ENCODE peak calls at places on chromosomes 3 and 15, in six cellular contexts. F is heart right ventricle, N is GM23338, X is GM20000, U is BJ, H is HFF-Myc. S is an unnamed sample.

GRCh38 chr15:100196326-100197058 is 145.3 kb downstream of the ADAMTS17 start:
- DNase-seq in F (no peak), N (no peak), X (no peak), U (no peak), H (no peak), S (no peak)

GRCh38 chr3:176692172-176692923 is 504.9 kb downstream of the TBL1XR1 start:
- DNase-seq in F (no peak), N (no peak), X (no peak), U (no peak), H (no peak), S (no peak)

GRCh38 chr15:47507221-47507985 is 209.9 kb upstream of the SEMA6D start:
- DNase-seq in F (no peak), N (no peak), X (no peak), U (no peak), H (peak), S (no peak)

GRCh38 chr15:68553594-68553993 is 25.2 kb upstream of the CORO2B start:
- DNase-seq in F (no peak), N (no peak), X (no peak), U (no peak), H (no peak), S (no peak)

GRCh38 chr3:193830791-193831191 is 237.8 kb downstream of the OPA1 start:
- DNase-seq in F (no peak), N (no peak), X (no peak), U (no peak), H (no peak), S (no peak)

GRCh38 chr15:68972201-68973065 is 42.1 kb upstream of the NOX5 start:
- DNase-seq in F (no peak), N (no peak), X (no peak), U (no peak), H (no peak), S (no peak)

GRCh38 chr3:45035441-45036301 is 9.6 kb downstream of the CLEC3B start:
- DNase-seq in F (no peak), N (peak), X (no peak), U (no peak), H (no peak), S (peak)

GRCh38 chr15:31359722-31360111 is 33.1 kb downstream of the KLF13 start:
- DNase-seq in F (no peak), N (no peak), X (no peak), U (no peak), H (no peak), S (peak)

GRCh38 chr15:93974804-93975481 is 256.4 kb upstream of the MCTP2 start:
- DNase-seq in F (no peak), N (peak), X (no peak), U (no peak), H (no peak), S (no peak)

GRCh38 chr3:105790534-105790933 is 78.3 kb downstream of the CBLB start:
- DNase-seq in F (no peak), N (no peak), X (no peak), U (no peak), H (no peak), S (no peak)

GRCh38 chr3:83076041-83076440 is 1314.6 kb upstream of the GBE1 start:
- DNase-seq in F (no peak), N (no peak), X (no peak), U (no peak), H (no peak), S (no peak)

GRCh38 chr3:184734903-184735630 is 23.2 kb upstream of the MAGEF1 start:
- DNase-seq in F (no peak), N (no peak), X (no peak), U (no peak), H (no peak), S (no peak)

GRCh38 chr15:29935296-29936020 is 113.2 kb upstream of the TJP1 start:
- DNase-seq in F (no peak), N (peak), X (no peak), U (no peak), H (no peak), S (no peak)
- TF ChIP-seq CTCF in F (no peak), N (peak), X (no peak), U (no peak), H (no peak), S (no peak)

DNA sequence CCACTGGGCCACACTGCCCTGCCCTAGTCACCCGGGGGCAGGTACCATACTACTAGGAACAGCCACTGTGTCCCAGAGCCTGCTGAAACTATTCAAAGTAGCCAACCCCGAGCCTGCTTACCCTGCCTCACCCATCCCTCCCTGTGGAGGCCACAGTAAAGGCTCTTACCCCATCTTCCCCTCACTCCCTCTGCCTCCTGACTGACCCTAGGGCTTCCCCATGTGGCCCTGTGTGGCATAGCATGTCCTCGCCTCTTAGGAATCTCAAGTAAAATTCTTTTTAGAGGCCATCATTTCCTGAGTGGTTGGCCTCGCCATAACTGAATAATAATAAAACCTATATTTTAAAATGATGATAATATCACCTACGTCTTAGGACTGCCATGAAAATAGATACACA is 112.2 kb upstream of the SLC6A11 start:
- DNase-seq in F (no peak), N (peak), X (no peak), U (no peak), H (no peak), S (peak)
- TF ChIP-seq CTCF in F (no peak), N (peak), X (no peak), U (peak), H (peak), S (peak)

GRCh38 chr3:50294492-50295403 is 2.5 kb upstream of the IFRD2 start:
- DNase-seq in F (no peak), N (no peak), X (no peak), U (no peak), H (no peak), S (no peak)

GRCh38 chr3:50294089-50294488 is 1.9 kb upstream of the IFRD2 start:
- DNase-seq in F (no peak), N (no peak), X (no peak), U (no peak), H (no peak), S (no peak)

GRCh38 chr3:50290116-50290745 is 2.0 kb downstream of the IFRD2 start:
- DNase-seq in F (peak), N (no peak), X (no peak), U (no peak), H (no peak), S (no peak)

GRCh38 chr3:50292924-50293801 is 934 bp upstream of the IFRD2 start:
- DNase-seq in F (no peak), N (no peak), X (no peak), U (no peak), H (no peak), S (no peak)

DNA sequence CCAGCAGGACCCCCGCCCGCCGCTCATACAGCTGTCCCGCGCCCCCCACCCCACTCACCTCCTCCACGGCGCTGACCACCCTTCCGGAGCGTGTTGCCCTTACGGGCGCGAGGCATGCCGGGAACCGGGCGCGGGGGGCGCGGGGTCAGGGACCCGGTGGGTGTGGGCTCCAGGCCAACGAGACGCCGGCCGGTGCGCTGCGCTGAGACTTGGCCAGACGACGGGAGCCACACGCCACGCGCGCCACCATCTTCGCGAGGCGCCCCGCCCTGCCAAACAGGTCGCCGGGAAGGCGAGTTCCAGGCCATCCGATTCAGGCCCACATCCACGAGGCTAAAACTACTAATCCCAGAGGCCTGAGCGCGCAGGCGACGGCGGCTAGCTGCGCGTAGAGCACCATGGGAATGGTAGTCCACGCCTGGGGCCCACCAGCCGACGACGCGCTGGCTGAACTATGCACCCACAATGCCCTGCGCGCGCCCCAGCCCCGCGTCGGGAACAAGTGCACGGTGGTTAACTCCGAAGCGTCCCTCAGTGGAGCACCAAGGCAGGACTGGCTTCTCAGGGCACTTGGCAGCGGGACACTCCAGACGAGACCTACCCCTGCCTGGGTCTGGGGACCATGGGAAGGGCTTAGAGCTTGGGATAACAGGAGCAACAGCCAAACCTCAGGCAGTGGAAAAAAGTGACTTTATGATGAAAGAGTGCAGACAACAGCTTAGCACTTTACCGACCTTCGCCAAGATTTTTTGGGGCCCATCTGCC is at the start of gene IFRD2:
- DNase-seq in F (peak), N (peak), X (peak), U (peak), H (peak), S (peak)
- TF ChIP-seq CTCF in F (no peak), N (no peak), X (no peak), U (no peak), H (no peak), S (no peak)

GRCh38 chr3:138329984-138330293 is 288 bp upstream of the NME9 start:
- DNase-seq in F (no peak), N (no peak), X (no peak), U (no peak), H (no peak), S (no peak)

GRCh38 chr3:138329127-138329983 is at the start of gene NME9:
- DNase-seq in F (peak), N (peak), X (peak), U (no peak), H (no peak), S (peak)

GRCh38 chr3:138332472-138333073 is 2.9 kb upstream of the NME9 start:
- DNase-seq in F (no peak), N (peak), X (peak), U (no peak), H (no peak), S (no peak)

GRCh38 chr3:138328341-138328740 is 1.3 kb downstream of the NME9 start:
- DNase-seq in F (no peak), N (peak), X (no peak), U (no peak), H (no peak), S (no peak)

DNA sequence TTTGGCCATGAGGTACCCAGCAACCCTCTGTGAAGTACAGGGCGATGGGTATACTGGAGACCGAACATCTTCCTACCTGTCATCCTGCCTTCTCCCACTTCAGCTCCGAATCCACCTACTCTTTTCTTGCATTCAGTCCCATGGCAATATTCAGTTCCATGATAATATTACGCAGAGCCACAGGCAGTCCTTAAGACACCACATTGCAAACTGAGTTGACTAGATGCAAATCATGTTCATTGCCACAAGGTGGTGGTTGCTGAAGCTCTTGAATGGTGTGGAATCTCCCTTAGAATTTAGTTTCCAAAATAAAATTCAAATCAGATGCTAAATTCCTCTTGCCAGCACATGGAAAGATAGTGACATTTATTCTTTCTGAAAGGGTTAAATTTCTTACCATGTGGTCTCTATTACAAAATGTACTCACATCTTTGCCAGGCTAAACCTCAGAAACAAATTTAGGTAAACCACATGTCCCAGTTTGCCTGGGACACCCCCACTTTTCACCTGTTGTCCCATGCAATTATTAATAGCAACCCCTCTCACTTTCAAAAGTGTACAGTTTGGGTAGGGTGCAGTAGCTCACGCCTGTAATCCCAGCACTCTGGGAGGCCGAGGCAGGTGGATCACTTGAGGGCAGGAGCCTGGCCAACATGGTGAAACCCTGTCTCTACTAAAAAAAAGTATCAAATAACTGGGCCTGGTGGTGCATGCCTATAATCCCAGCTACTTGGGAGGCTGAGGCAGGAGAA is 1.7 kb upstream of the NME9 start:
- DNase-seq in F (no peak), N (peak), X (no peak), U (no peak), H (no peak), S (no peak)
- TF ChIP-seq CTCF in F (no peak), N (peak), X (no peak), U (peak), H (peak), S (peak)

DNA sequence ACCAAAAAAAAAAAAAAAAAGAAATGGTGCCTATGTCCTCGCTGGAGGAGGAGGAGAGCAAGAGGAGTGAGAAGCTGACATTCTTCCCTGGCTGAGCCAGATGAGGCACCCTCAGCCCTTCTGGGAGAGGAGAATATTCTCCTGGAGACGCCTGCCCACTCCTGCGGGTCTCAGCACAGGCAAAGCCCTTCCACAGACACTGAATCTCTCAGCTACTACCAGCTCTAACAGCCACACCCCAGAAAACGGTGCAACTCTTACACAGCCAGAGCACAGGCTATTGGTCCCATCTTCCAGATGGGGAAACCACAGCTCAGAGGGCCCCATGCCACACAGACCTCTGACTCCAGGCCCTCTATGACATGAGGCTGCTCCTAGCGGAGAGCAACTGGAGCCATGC is 5.7 kb downstream of the RASL12 start:
- DNase-seq in F (no peak), N (no peak), X (no peak), U (no peak), H (no peak), S (no peak)
- TF ChIP-seq CTCF in F (no peak), N (no peak), X (no peak), U (no peak), H (no peak), S (no peak)